ENCODE peak calls at places on chromosomes 1 and 21, in seven cellular contexts. X, P, I, Z, F, W and S are unnamed samples.
A peak's percentile ranks its signal among the peaks of the same experiment; 100 is the strongest.

GRCh38 chr1:60639287-60639686 is 443.1 kb upstream of the NFIA start:
- DNase-seq in F (no peak), I (no peak), P (no peak), Z (no peak), X (no peak), W (no peak), S (no peak)

GRCh38 chr1:197686231-197686630 is 89.0 kb downstream of the DENND1B start:
- DNase-seq in P (no peak), F (no peak), W (no peak), I (no peak), X (no peak), Z (no peak), S (no peak)

GRCh38 chr1:165152727-165153126 is 203.8 kb downstream of the LMX1A start:
- DNase-seq in I (no peak), Z (no peak), P (peak; percentile 49), W (peak; percentile 23), X (no peak), F (no peak), S (peak; percentile 62)

GRCh38 chr1:240486596-240486995 is 125.4 kb downstream of the GREM2 start:
- DNase-seq in Z (no peak), X (no peak), F (no peak), W (peak; percentile 24), I (no peak), P (no peak), S (no peak)

GRCh38 chr1:97668945-97669344 is 251.9 kb downstream of the DPYD start:
- DNase-seq in F (no peak), P (no peak), I (peak; percentile 61), W (no peak), X (peak; percentile 5), Z (no peak), S (peak; percentile 37)

GRCh38 chr21:42784896-42785451 is 94.4 kb downstream of the WDR4 start:
- DNase-seq in W (no peak), I (no peak), Z (no peak), P (no peak), X (no peak), F (no peak), S (no peak)

GRCh38 chr21:36923270-36923669 is 43.2 kb downstream of the HLCS start:
- DNase-seq in X (peak; percentile 34), P (no peak), F (no peak), I (no peak), W (no peak), Z (no peak), S (no peak)

GRCh38 chr1:162028726-162029125 is 5.1 kb upstream of the OLFML2B start:
- DNase-seq in P (no peak), Z (no peak), X (no peak), F (no peak), I (no peak), W (peak; percentile 47), S (no peak)

GRCh38 chr1:110605901-110606783 is at the start of gene KCNA2:
- DNase-seq in P (peak; percentile 71), Z (peak; percentile 66), W (no peak), I (no peak), X (peak; percentile 18), F (peak; percentile 50), S (peak; percentile 83)

GRCh38 chr1:24619376-24619775 is 23.7 kb upstream of the SRRM1 start:
- DNase-seq in W (peak; percentile 24), F (no peak), I (no peak), Z (no peak), X (no peak), P (no peak), S (no peak)

GRCh38 chr21:29656504-29657227 is 283.1 kb downstream of the GRIK1 start:
- DNase-seq in I (peak; percentile 85), W (peak; percentile 20), P (no peak), Z (no peak), F (no peak), X (peak; percentile 83), S (peak; percentile 16)

GRCh38 chr1:59151387-59151761 is 145.5 kb upstream of the FGGY start:
- DNase-seq in Z (no peak), F (no peak), I (no peak), P (no peak), X (no peak), W (no peak), S (no peak)

GRCh38 chr1:28392027-28392652 is 22.6 kb downstream of the PHACTR4 start:
- DNase-seq in Z (no peak), I (peak; percentile 92), W (peak; percentile 82), X (peak; percentile 92), P (no peak), F (no peak), S (no peak)

GRCh38 chr1:21260405-21261129 is 29.7 kb downstream of the ECE1 start:
- DNase-seq in I (no peak), W (no peak), X (no peak), F (no peak), Z (no peak), P (no peak), S (no peak)

GRCh38 chr1:200912737-200913407 is 18.2 kb downstream of the INAVA start:
- DNase-seq in I (no peak), Z (no peak), F (no peak), X (no peak), W (no peak), P (no peak), S (no peak)

GRCh38 chr21:32412162-32412997 is at the start of gene EVA1C:
- DNase-seq in X (no peak), Z (no peak), I (peak; percentile 30), P (peak; percentile 69), F (no peak), W (no peak), S (peak; percentile 63)

GRCh38 chr21:37571442-37571841 is 204.9 kb downstream of the DYRK1A start:
- DNase-seq in I (no peak), F (no peak), P (no peak), W (no peak), Z (no peak), X (no peak), S (no peak)

GRCh38 chr1:155083865-155084721 is 5.5 kb downstream of the EFNA3 start:
- DNase-seq in F (no peak), I (no peak), Z (no peak), W (no peak), P (no peak), X (peak; percentile 48), S (no peak)

GRCh38 chr1:150552692-150553278 is 3.6 kb downstream of the ADAMTSL4 start:
- DNase-seq in Z (no peak), I (no peak), W (no peak), X (no peak), F (no peak), P (peak; percentile 22), S (no peak)

GRCh38 chr1:97119775-97120174 is 398.2 kb downstream of the PTBP2 start:
- DNase-seq in I (no peak), Z (peak; percentile 24), F (no peak), W (no peak), P (no peak), X (no peak), S (no peak)

GRCh38 chr1:85502171-85502570 is 37.2 kb upstream of the DDAH1 start:
- DNase-seq in F (no peak), P (no peak), Z (no peak), X (peak; percentile 74), I (peak; percentile 86), W (no peak), S (peak; percentile 19)

GRCh38 chr1:205676002-205676401 is 4.3 kb downstream of the SLC45A3 start:
- DNase-seq in P (no peak), F (no peak), I (no peak), Z (no peak), X (no peak), W (no peak), S (no peak)

GRCh38 chr1:240658312-240658975 is 46.5 kb upstream of the GREM2 start:
- DNase-seq in W (no peak), X (no peak), F (no peak), P (no peak), I (peak; percentile 73), Z (no peak), S (no peak)

GRCh38 chr1:234933475-234933874 is 195.2 kb downstream of the TOMM20 start:
- DNase-seq in X (peak; percentile 68), I (peak; percentile 69), W (peak; percentile 31), Z (no peak), F (no peak), P (no peak), S (no peak)

GRCh38 chr1:12502300-12503109 is 115.5 kb downstream of the DHRS3 start:
- DNase-seq in Z (no peak), F (no peak), X (no peak), W (no peak), I (no peak), P (no peak), S (no peak)
- H4K8ac ChIP-seq in Z (no peak overlapping the region), F (no peak overlapping the region), X (no peak overlapping the region), W (no peak overlapping the region), I (no peak overlapping the region), P (no peak overlapping the region), S (no peak overlapping the region)

GRCh38 chr1:117754061-117754969 is 148.5 kb downstream of the TENT5C start:
- DNase-seq in P (peak; percentile 72), I (peak; percentile 59), F (peak; percentile 13), W (peak; percentile 80), Z (peak; percentile 59), X (peak; percentile 69), S (peak; percentile 84)
- H3K4me2 ChIP-seq in P (no peak overlapping the region), I (peak overlapping the region; percentile 66), F (peak overlapping the region; percentile 6), W (peak overlapping the region; percentile 47), Z (no peak overlapping the region), X (peak overlapping the region; percentile 39), S (no peak overlapping the region)

GRCh38 chr1:54358503-54359168 is 47.6 kb downstream of the SSBP3 start:
- DNase-seq in W (no peak), Z (no peak), X (no peak), P (no peak), F (no peak), I (no peak), S (no peak)

GRCh38 chr1:54360165-54361005 is 45.8 kb downstream of the SSBP3 start:
- DNase-seq in F (no peak), Z (no peak), P (no peak), I (no peak), X (no peak), W (no peak), S (no peak)

GRCh38 chr1:54357967-54358366 is 48.2 kb downstream of the SSBP3 start:
- DNase-seq in I (no peak), F (no peak), Z (no peak), P (no peak), X (no peak), W (no peak), S (no peak)

GRCh38 chr1:54361342-54361741 is 44.9 kb downstream of the SSBP3 start:
- DNase-seq in F (no peak), P (no peak), I (no peak), Z (no peak), X (no peak), W (no peak), S (peak; percentile 60)

GRCh38 chr1:54359393-54360162 is 46.6 kb downstream of the SSBP3 start:
- DNase-seq in P (no peak), I (no peak), X (no peak), W (no peak), F (no peak), Z (no peak), S (no peak)
- H4K8ac ChIP-seq in P (no peak overlapping the region), I (no peak overlapping the region), X (no peak overlapping the region), W (no peak overlapping the region), F (no peak overlapping the region), Z (no peak overlapping the region), S (no peak overlapping the region)

DNA sequence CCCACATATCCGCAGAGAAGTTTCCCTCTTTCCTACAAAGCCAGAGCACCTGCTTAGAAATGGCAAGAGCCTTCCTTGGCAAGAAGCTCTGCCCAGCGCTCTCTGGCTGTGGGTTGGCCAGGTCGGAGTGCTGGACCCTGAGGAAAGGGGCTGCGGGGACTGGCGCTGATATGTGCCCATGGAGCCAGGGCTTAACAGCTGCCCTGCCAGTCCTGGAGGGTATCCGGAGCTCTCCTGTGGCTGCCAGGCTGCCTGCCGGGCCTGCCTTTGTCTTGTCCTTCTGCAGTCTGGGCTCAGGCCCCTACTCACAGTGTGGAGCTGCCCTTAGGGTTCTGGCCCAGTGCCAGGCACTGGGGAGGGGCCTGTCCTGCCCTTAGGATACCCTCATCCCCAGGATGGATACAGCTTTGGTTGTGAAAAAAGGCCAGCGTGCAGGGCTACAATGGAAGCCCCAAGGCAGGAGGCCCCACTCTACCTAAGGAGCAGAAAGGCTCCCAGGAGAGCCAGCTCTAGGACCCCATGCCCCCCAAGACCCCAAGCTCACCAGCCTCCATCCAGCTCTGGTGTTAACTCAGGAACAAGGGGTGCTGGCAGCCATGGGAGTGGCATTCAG is 43.4 kb downstream of the KIAA1614 start:
- DNase-seq in F (no peak), Z (no peak), X (no peak), P (no peak), I (no peak), W (no peak), S (no peak)
- H3K4me2 ChIP-seq in F (no peak overlapping the region), Z (no peak overlapping the region), X (no peak overlapping the region), P (no peak overlapping the region), I (no peak overlapping the region), W (no peak overlapping the region), S (no peak overlapping the region)